ENCODE peak calls at places on chromosomes 12 and 14, in nine cellular contexts. Q is fibroblast of pulmonary artery, C is GM20000, Y is mesothelial cell of epicardium, B is fibroblast of lung, M is esophagus muscularis mucosa, N is fibroblast of mammary gland, F is mucosa of descending colon, V is right lobe of liver. W is an unnamed sample.

GRCh38 chr14:23349156-23349845 is 3.4 kb downstream of the SLC22A17 start:
- DNase-seq in Q (no peak), C (peak; percentile 30), Y (no peak), B (no peak), M (no peak), N (no peak), F (no peak), V (peak; percentile 28), W (no peak)

GRCh38 chr12:12999276-12999958 is 648 bp downstream of the HEBP1 start:
- DNase-seq in Q (peak; percentile 32), C (no peak), Y (peak; percentile 27), B (peak; percentile 19), M (no peak), N (peak; percentile 17), F (peak; percentile 38), V (peak; percentile 57), W (no peak)

GRCh38 chr14:89324501-89325298 is 92.3 kb downstream of the FOXN3 start:
- DNase-seq in Q (no peak), C (peak; percentile 56), Y (no peak), B (no peak), M (no peak), N (no peak), F (no peak), V (no peak), W (no peak)

GRCh38 chr12:107110519-107110859 is 17.1 kb upstream of the CRY1 start:
- DNase-seq in Q (no peak), C (no peak), Y (no peak), B (no peak), M (no peak), N (no peak), F (no peak), V (no peak), W (no peak)

GRCh38 chr12:69898236-69898635 is 73.2 kb downstream of the MYRFL start:
- DNase-seq in Q (no peak), C (no peak), Y (no peak), B (peak; percentile 48), M (no peak), N (peak; percentile 68), F (no peak), V (no peak), W (no peak)

GRCh38 chr14:77498120-77498979 is at the start of gene ISM2:
- DNase-seq in Q (peak; percentile 41), C (peak; percentile 89), Y (no peak), B (peak; percentile 12), M (no peak), N (peak; percentile 21), F (peak; percentile 34), V (no peak), W (no peak)

GRCh38 chr14:69685217-69685616 is 73.8 kb downstream of the SUSD6 start:
- DNase-seq in Q (no peak), C (no peak), Y (no peak), B (no peak), M (no peak), N (peak; percentile 37), F (no peak), V (no peak), W (no peak)

GRCh38 chr12:111451649-111452129 is 46.0 kb downstream of the SH2B3 start:
- DNase-seq in Q (peak; percentile 71), C (peak; percentile 42), Y (peak; percentile 1), B (peak; percentile 69), M (peak; percentile 68), N (peak; percentile 64), F (no peak), V (peak; percentile 19), W (no peak)

GRCh38 chr12:117552971-117553370 is 191.5 kb upstream of the NOS1 start:
- DNase-seq in Q (no peak), C (no peak), Y (no peak), B (no peak), M (no peak), N (peak; percentile 1), F (peak; percentile 4), V (no peak), W (no peak)

GRCh38 chr12:93766802-93767523 is 89.8 kb downstream of the CRADD start:
- DNase-seq in Q (peak; percentile 85), C (peak; percentile 33), Y (no peak), B (peak; percentile 92), M (no peak), N (peak; percentile 86), F (peak; percentile 59), V (no peak), W (no peak)

GRCh38 chr12:89391726-89392336 is 39.5 kb upstream of the DUSP6 start:
- DNase-seq in Q (no peak), C (no peak), Y (no peak), B (no peak), M (no peak), N (no peak), F (no peak), V (no peak), W (no peak)

GRCh38 chr12:31585271-31585670 is 5.7 kb downstream of the DENND5B start:
- DNase-seq in Q (peak; percentile 47), C (no peak), Y (no peak), B (no peak), M (no peak), N (peak; percentile 8), F (no peak), V (no peak), W (no peak)

GRCh38 chr12:106652510-106653015 is 69.8 kb downstream of the RFX4 start:
- DNase-seq in Q (no peak), C (no peak), Y (no peak), B (no peak), M (peak; percentile 64), N (no peak), F (no peak), V (no peak), W (no peak)

GRCh38 chr12:66514581-66514980 is 164.3 kb downstream of the GRIP1 start:
- DNase-seq in Q (peak; percentile 32), C (no peak), Y (no peak), B (no peak), M (no peak), N (peak; percentile 42), F (no peak), V (no peak), W (no peak)

GRCh38 chr12:101018540-101018939 is 191.5 kb downstream of the SLC5A8 start:
- DNase-seq in Q (peak; percentile 91), C (no peak), Y (no peak), B (peak; percentile 44), M (no peak), N (peak; percentile 82), F (no peak), V (no peak), W (no peak)

GRCh38 chr12:56996793-56997545 is 9.4 kb downstream of the ZBTB39 start:
- DNase-seq in Q (no peak), C (no peak), Y (no peak), B (no peak), M (peak; percentile 72), N (no peak), F (no peak), V (peak; percentile 68), W (no peak)

GRCh38 chr14:41825622-41826021 is 218.9 kb downstream of the LRFN5 start:
- DNase-seq in Q (no peak), C (no peak), Y (no peak), B (no peak), M (no peak), N (no peak), F (no peak), V (no peak), W (no peak)

GRCh38 chr14:41824441-41824840 is 217.8 kb downstream of the LRFN5 start:
- DNase-seq in Q (no peak), C (no peak), Y (no peak), B (no peak), M (no peak), N (no peak), F (no peak), V (no peak), W (no peak)
- TF ChIP-seq CTCF in Q (no peak), C (no peak), Y (peak; percentile 44), B (no peak), M (no peak), N (peak; percentile 14), F (no peak), V (no peak), W (no peak)

DNA sequence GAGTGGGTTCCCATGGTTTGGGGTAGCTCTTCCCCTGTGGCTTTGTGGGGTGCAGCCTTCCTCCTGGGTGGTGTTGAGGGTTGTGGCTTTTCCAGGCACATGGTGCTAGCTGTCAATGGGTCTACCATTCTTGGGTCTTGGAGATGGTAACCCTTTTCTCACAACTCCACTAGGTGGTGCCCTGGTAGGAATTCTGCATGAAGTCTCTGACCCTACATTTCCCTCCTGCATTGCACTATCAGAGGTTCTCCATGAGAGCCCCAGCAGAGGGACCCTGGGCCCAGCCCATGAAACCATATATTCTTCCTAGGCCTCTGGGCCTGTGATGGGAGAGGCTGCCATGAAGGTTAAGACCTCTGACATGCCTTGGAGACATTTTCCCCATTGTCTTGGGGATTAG is 1093.3 kb downstream of the SLC16A7 start:
- DNase-seq in Q (no peak), C (no peak), Y (no peak), B (no peak), M (no peak), N (no peak), F (no peak), V (no peak), W (no peak)
- TF ChIP-seq CTCF in Q (no peak), C (no peak), Y (no peak), B (no peak), M (no peak), N (no peak), F (no peak), V (peak; percentile 29), W (no peak)

DNA sequence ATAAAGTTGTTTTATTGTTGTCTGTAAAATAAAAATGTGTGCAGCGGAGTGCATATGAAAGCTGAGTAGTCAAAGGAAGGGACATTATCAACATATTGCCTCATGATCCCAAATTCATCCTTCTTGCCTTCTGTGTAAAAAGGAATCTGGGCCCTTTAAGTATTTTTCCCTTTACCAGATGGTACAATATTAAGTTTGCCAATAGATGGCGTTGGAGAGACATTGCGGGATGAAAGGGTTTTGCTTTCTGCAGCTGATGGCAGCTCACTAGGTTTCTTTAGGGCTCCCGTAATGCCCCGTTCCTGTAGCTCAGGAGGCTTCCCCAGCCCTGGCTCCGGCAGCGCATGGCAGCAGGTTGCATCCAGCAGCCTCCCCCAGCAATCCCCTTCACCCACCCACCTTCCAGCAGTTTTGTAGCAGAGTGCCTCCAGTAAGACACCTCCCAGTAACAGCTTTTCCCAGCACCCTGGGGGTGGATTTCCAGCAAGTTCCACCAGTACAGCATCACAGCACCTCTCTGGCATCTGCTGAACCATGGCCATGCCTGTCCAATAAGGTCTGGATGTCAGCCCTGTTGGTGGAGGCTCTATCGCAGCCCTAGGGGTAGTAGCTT is 354.4 kb downstream of the MED13L start:
- DNase-seq in Q (peak; percentile 20), C (no peak), Y (no peak), B (peak; percentile 29), M (no peak), N (peak; percentile 33), F (no peak), V (no peak), W (no peak)
- TF ChIP-seq CTCF in Q (peak; percentile 22), C (peak; percentile 8), Y (no peak), B (peak; percentile 3), M (no peak), N (peak; percentile 54), F (no peak), V (peak; percentile 52), W (peak; percentile 2)

GRCh38 chr12:84117190-84117589 is 795.4 kb downstream of the SLC6A15 start:
- DNase-seq in Q (no peak), C (no peak), Y (no peak), B (no peak), M (no peak), N (no peak), F (no peak), V (no peak), W (no peak)
- TF ChIP-seq CTCF in Q (no peak), C (no peak), Y (no peak), B (no peak), M (no peak), N (no peak), F (no peak), V (no peak), W (no peak)

W was measured in CD14-positive monocyte.